ENCODE peak calls at places on chromosomes 6 and 20, in seven cellular contexts. One of them, this sample, is unnamed.

GRCh38 chr6:30265166-30265565 is 52.0 kb upstream of the TRIM26 start:
- DNase-seq in transverse colon: no peak
- DNase-seq in psoas muscle: no peak
- DNase-seq in PC-9: no peak
- DNase-seq in tibial artery: no peak
- DNase-seq in aorta: no peak
- DNase-seq in mesendoderm: no peak
- DNase-seq in this sample: no peak

GRCh38 chr6:32984639-32985389 is 16.4 kb downstream of the BRD2 start:
- DNase-seq in transverse colon: peak; percentile 95
- DNase-seq in psoas muscle: peak; percentile 93
- DNase-seq in PC-9: peak; percentile 85
- DNase-seq in tibial artery: peak; percentile 91
- DNase-seq in aorta: peak; percentile 93
- DNase-seq in mesendoderm: peak; percentile 91
- DNase-seq in this sample: peak; percentile 87

GRCh38 chr20:48090314-48090713 is 305.0 kb upstream of the SULF2 start:
- DNase-seq in transverse colon: no peak
- DNase-seq in psoas muscle: no peak
- DNase-seq in PC-9: no peak
- DNase-seq in tibial artery: no peak
- DNase-seq in aorta: no peak
- DNase-seq in mesendoderm: no peak
- DNase-seq in this sample: no peak

GRCh38 chr6:144957236-144957937 is 672.3 kb downstream of the UTRN start:
- DNase-seq in transverse colon: no peak
- DNase-seq in psoas muscle: no peak
- DNase-seq in PC-9: no peak
- DNase-seq in tibial artery: no peak
- DNase-seq in aorta: no peak
- DNase-seq in mesendoderm: no peak
- DNase-seq in this sample: no peak

GRCh38 chr6:24980507-24981384 is 45.0 kb upstream of the RIPOR2 start:
- DNase-seq in transverse colon: no peak
- DNase-seq in psoas muscle: no peak
- DNase-seq in PC-9: peak; percentile 44
- DNase-seq in tibial artery: no peak
- DNase-seq in aorta: no peak
- DNase-seq in mesendoderm: peak; percentile 93
- DNase-seq in this sample: no peak

GRCh38 chr6:30544666-30545272 is 11.5 kb downstream of the GNL1 start:
- DNase-seq in transverse colon: no peak
- DNase-seq in psoas muscle: no peak
- DNase-seq in PC-9: no peak
- DNase-seq in tibial artery: no peak
- DNase-seq in aorta: no peak
- DNase-seq in mesendoderm: peak; percentile 70
- DNase-seq in this sample: no peak

GRCh38 chr20:23049201-23049932 is at the start of gene THBD:
- DNase-seq in transverse colon: peak; percentile 56
- DNase-seq in psoas muscle: peak; percentile 93
- DNase-seq in PC-9: peak; percentile 67
- DNase-seq in tibial artery: peak; percentile 94
- DNase-seq in aorta: peak; percentile 93
- DNase-seq in mesendoderm: peak; percentile 57
- DNase-seq in this sample: peak; percentile 86

GRCh38 chr6:41732601-41733348 is 2.6 kb downstream of the TFEB start:
- DNase-seq in transverse colon: peak; percentile 70
- DNase-seq in psoas muscle: peak; percentile 77
- DNase-seq in PC-9: no peak
- DNase-seq in tibial artery: no peak
- DNase-seq in aorta: peak; percentile 49
- DNase-seq in mesendoderm: peak; percentile 30
- DNase-seq in this sample: no peak

GRCh38 chr20:19074828-19075516 is 137.5 kb upstream of the SLC24A3 start:
- DNase-seq in transverse colon: no peak
- DNase-seq in psoas muscle: no peak
- DNase-seq in PC-9: no peak
- DNase-seq in tibial artery: no peak
- DNase-seq in aorta: no peak
- DNase-seq in mesendoderm: peak; percentile 22
- DNase-seq in this sample: peak; percentile 19

GRCh38 chr6:53440331-53440730 is 91.6 kb upstream of the ELOVL5 start:
- DNase-seq in transverse colon: no peak
- DNase-seq in psoas muscle: no peak
- DNase-seq in PC-9: no peak
- DNase-seq in tibial artery: no peak
- DNase-seq in aorta: no peak
- DNase-seq in mesendoderm: peak; percentile 7
- DNase-seq in this sample: no peak

GRCh38 chr6:29702519-29703103 is 20.6 kb upstream of the HLA-F start:
- DNase-seq in transverse colon: peak; percentile 38
- DNase-seq in psoas muscle: peak; percentile 81
- DNase-seq in PC-9: peak; percentile 45
- DNase-seq in tibial artery: no peak
- DNase-seq in aorta: no peak
- DNase-seq in mesendoderm: peak; percentile 79
- DNase-seq in this sample: peak; percentile 33

GRCh38 chr6:97440590-97441176 is 157.7 kb upstream of the MMS22L start:
- DNase-seq in transverse colon: no peak
- DNase-seq in psoas muscle: no peak
- DNase-seq in PC-9: no peak
- DNase-seq in tibial artery: no peak
- DNase-seq in aorta: no peak
- DNase-seq in mesendoderm: peak; percentile 72
- DNase-seq in this sample: no peak

GRCh38 chr6:36766649-36766945 is 69.0 kb downstream of the RAB44 start:
- DNase-seq in transverse colon: no peak
- DNase-seq in psoas muscle: peak; percentile 25
- DNase-seq in PC-9: no peak
- DNase-seq in tibial artery: no peak
- DNase-seq in aorta: no peak
- DNase-seq in mesendoderm: no peak
- DNase-seq in this sample: no peak

GRCh38 chr6:116220172-116220571 is 33.7 kb downstream of the TSPYL4 start:
- DNase-seq in transverse colon: no peak
- DNase-seq in psoas muscle: no peak
- DNase-seq in PC-9: no peak
- DNase-seq in tibial artery: no peak
- DNase-seq in aorta: no peak
- DNase-seq in mesendoderm: no peak
- DNase-seq in this sample: peak; percentile 24

GRCh38 chr6:79762370-79762769 is 131.2 kb downstream of the SH3BGRL2 start:
- DNase-seq in transverse colon: no peak
- DNase-seq in psoas muscle: no peak
- DNase-seq in PC-9: no peak
- DNase-seq in tibial artery: no peak
- DNase-seq in aorta: no peak
- DNase-seq in mesendoderm: peak; percentile 44
- DNase-seq in this sample: no peak

GRCh38 chr6:149806127-149806526 is 56.6 kb downstream of the PCMT1 start:
- DNase-seq in transverse colon: no peak
- DNase-seq in psoas muscle: no peak
- DNase-seq in PC-9: no peak
- DNase-seq in tibial artery: no peak
- DNase-seq in aorta: no peak
- DNase-seq in mesendoderm: no peak
- DNase-seq in this sample: no peak

GRCh38 chr6:148559848-148560433 is 186.9 kb upstream of the UST start:
- DNase-seq in transverse colon: peak; percentile 74
- DNase-seq in psoas muscle: peak; percentile 87
- DNase-seq in PC-9: peak; percentile 67
- DNase-seq in tibial artery: peak; percentile 84
- DNase-seq in aorta: peak; percentile 83
- DNase-seq in mesendoderm: peak; percentile 59
- DNase-seq in this sample: peak; percentile 71

GRCh38 chr6:90289902-90290301 is 6.7 kb downstream of the BACH2 start:
- DNase-seq in transverse colon: no peak
- DNase-seq in psoas muscle: no peak
- DNase-seq in PC-9: no peak
- DNase-seq in tibial artery: no peak
- DNase-seq in aorta: no peak
- DNase-seq in mesendoderm: no peak
- DNase-seq in this sample: no peak

GRCh38 chr20:11849976-11850670 is 67.6 kb upstream of the BTBD3 start:
- DNase-seq in transverse colon: no peak
- DNase-seq in psoas muscle: peak; percentile 46
- DNase-seq in PC-9: peak; percentile 16
- DNase-seq in tibial artery: no peak
- DNase-seq in aorta: no peak
- DNase-seq in mesendoderm: no peak
- DNase-seq in this sample: no peak

GRCh38 chr6:111291860-111292259 is 191.2 kb downstream of the REV3L start:
- DNase-seq in transverse colon: no peak
- DNase-seq in psoas muscle: no peak
- DNase-seq in PC-9: no peak
- DNase-seq in tibial artery: no peak
- DNase-seq in aorta: no peak
- DNase-seq in mesendoderm: no peak
- DNase-seq in this sample: no peak

GRCh38 chr6:52551483-52552277 is 25.2 kb downstream of the TRAM2 start:
- DNase-seq in transverse colon: peak; percentile 58
- DNase-seq in psoas muscle: peak; percentile 79
- DNase-seq in PC-9: peak; percentile 68
- DNase-seq in tibial artery: peak; percentile 89
- DNase-seq in aorta: peak; percentile 83
- DNase-seq in mesendoderm: peak; percentile 88
- DNase-seq in this sample: peak; percentile 58

GRCh38 chr6:20424679-20425078 is 23.0 kb downstream of the E2F3 start:
- DNase-seq in transverse colon: no peak
- DNase-seq in psoas muscle: no peak
- DNase-seq in PC-9: no peak
- DNase-seq in tibial artery: no peak
- DNase-seq in aorta: no peak
- DNase-seq in mesendoderm: peak; percentile 76
- DNase-seq in this sample: no peak

GRCh38 chr6:43943099-43943766 is 173.2 kb downstream of the VEGFA start:
- DNase-seq in transverse colon: no peak
- DNase-seq in psoas muscle: no peak
- DNase-seq in PC-9: no peak
- DNase-seq in tibial artery: peak; percentile 32
- DNase-seq in aorta: no peak
- DNase-seq in mesendoderm: no peak
- DNase-seq in this sample: no peak

GRCh38 chr6:108020438-108021116 is 54.0 kb downstream of the OSTM1 start:
- DNase-seq in transverse colon: no peak
- DNase-seq in psoas muscle: no peak
- DNase-seq in PC-9: no peak
- DNase-seq in tibial artery: no peak
- DNase-seq in aorta: no peak
- DNase-seq in mesendoderm: no peak
- DNase-seq in this sample: no peak

GRCh38 chr20:34089655-34090324 is 22.3 kb downstream of the EIF2S2 start:
- DNase-seq in transverse colon: no peak
- DNase-seq in psoas muscle: no peak
- DNase-seq in PC-9: no peak
- DNase-seq in tibial artery: no peak
- DNase-seq in aorta: no peak
- DNase-seq in mesendoderm: no peak
- DNase-seq in this sample: peak; percentile 36
- H3K36me3 ChIP-seq in transverse colon: peaks cover 55% of the 10 kb centered on the region
- H3K36me3 ChIP-seq in psoas muscle: peaks cover 23% of the 10 kb centered on the region
- H3K36me3 ChIP-seq in PC-9: peaks cover 59% of the 10 kb centered on the region
- H3K36me3 ChIP-seq in tibial artery: peaks cover 72% of the 10 kb centered on the region
- H3K36me3 ChIP-seq in aorta: peaks cover 4% of the 10 kb centered on the region
- H3K36me3 ChIP-seq in mesendoderm: peaks cover 21% of the 10 kb centered on the region
- H3K36me3 ChIP-seq in this sample: peaks cover 81% of the 10 kb centered on the region

GRCh38 chr6:160388922-160389321 is 40.7 kb downstream of the SLC22A3 start:
- DNase-seq in transverse colon: no peak
- DNase-seq in psoas muscle: no peak
- DNase-seq in PC-9: no peak
- DNase-seq in tibial artery: no peak
- DNase-seq in aorta: no peak
- DNase-seq in mesendoderm: no peak
- DNase-seq in this sample: no peak

GRCh38 chr6:160394654-160395035 is 46.5 kb downstream of the SLC22A3 start:
- DNase-seq in transverse colon: no peak
- DNase-seq in psoas muscle: no peak
- DNase-seq in PC-9: no peak
- DNase-seq in tibial artery: no peak
- DNase-seq in aorta: no peak
- DNase-seq in mesendoderm: peak; percentile 61
- DNase-seq in this sample: no peak

GRCh38 chr6:160393966-160394653 is 45.9 kb downstream of the SLC22A3 start:
- DNase-seq in transverse colon: no peak
- DNase-seq in psoas muscle: no peak
- DNase-seq in PC-9: no peak
- DNase-seq in tibial artery: no peak
- DNase-seq in aorta: no peak
- DNase-seq in mesendoderm: peak; percentile 91
- DNase-seq in this sample: no peak

GRCh38 chr6:160395187-160395586 is 47.0 kb downstream of the SLC22A3 start:
- DNase-seq in transverse colon: no peak
- DNase-seq in psoas muscle: no peak
- DNase-seq in PC-9: no peak
- DNase-seq in tibial artery: no peak
- DNase-seq in aorta: no peak
- DNase-seq in mesendoderm: no peak
- DNase-seq in this sample: no peak

GRCh38 chr6:160391419-160392116 is 43.4 kb downstream of the SLC22A3 start:
- DNase-seq in transverse colon: peak; percentile 33
- DNase-seq in psoas muscle: no peak
- DNase-seq in PC-9: no peak
- DNase-seq in tibial artery: no peak
- DNase-seq in aorta: no peak
- DNase-seq in mesendoderm: no peak
- DNase-seq in this sample: no peak
- H3K4me3 ChIP-seq in transverse colon: no peak overlapping the region
- H3K4me3 ChIP-seq in psoas muscle: no peak overlapping the region
- H3K4me3 ChIP-seq in PC-9: peak overlapping the region; percentile 14
- H3K4me3 ChIP-seq in tibial artery: no peak overlapping the region
- H3K4me3 ChIP-seq in aorta: no peak overlapping the region
- H3K4me3 ChIP-seq in mesendoderm: no peak overlapping the region
- H3K4me3 ChIP-seq in this sample: no peak overlapping the region

GRCh38 chr20:5182615-5183254 is 55.9 kb downstream of the CDS2 start:
- DNase-seq in transverse colon: no peak
- DNase-seq in psoas muscle: no peak
- DNase-seq in PC-9: no peak
- DNase-seq in tibial artery: no peak
- DNase-seq in aorta: no peak
- DNase-seq in mesendoderm: no peak
- DNase-seq in this sample: no peak
- H3K36me3 ChIP-seq in transverse colon: peaks cover 46% of the 10 kb centered on the region
- H3K36me3 ChIP-seq in psoas muscle: peaks cover 4% of the 10 kb centered on the region
- H3K36me3 ChIP-seq in PC-9: peaks cover 10% of the 10 kb centered on the region
- H3K36me3 ChIP-seq in tibial artery: peaks cover 69% of the 10 kb centered on the region
- H3K36me3 ChIP-seq in aorta: no peaks in the 10 kb centered on the region
- H3K36me3 ChIP-seq in mesendoderm: no peaks in the 10 kb centered on the region
- H3K36me3 ChIP-seq in this sample: peaks cover 77% of the 10 kb centered on the region

DNA sequence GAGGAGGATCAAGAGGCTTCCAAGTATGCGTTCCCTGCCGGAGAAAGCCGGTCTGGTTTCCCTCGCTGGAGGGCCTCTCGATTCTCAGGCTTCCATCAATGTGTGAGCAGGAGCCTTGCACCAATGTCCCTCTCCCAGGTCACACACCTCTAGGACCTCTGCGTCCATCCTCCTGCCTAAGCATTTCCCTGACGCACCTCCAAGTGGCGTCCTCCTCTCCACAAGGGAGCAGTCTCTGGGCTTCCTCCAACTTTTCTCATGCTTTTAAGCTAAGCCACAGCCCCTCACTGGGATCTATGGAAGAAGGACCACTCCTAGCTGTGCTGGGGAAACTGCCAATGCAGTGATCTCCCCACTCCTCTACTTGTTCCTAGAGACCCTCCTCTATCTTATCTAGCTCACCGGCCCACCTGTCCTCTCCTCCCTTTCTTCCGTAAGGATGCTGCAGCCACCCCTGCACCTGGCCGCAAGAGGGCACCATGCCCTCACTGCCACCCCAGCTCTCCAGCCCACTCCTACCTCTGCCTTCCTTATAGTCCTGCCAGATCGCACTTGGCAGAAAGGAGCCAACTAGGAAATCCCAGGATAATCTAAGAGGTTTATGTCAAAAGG is 258.7 kb downstream of the LRFN2 start:
- DNase-seq in transverse colon: peak; percentile 51
- DNase-seq in psoas muscle: no peak
- DNase-seq in PC-9: peak; percentile 51
- DNase-seq in tibial artery: no peak
- DNase-seq in aorta: no peak
- DNase-seq in mesendoderm: peak; percentile 86
- DNase-seq in this sample: no peak
- H3K4me3 ChIP-seq in transverse colon: no peak overlapping the region
- H3K4me3 ChIP-seq in psoas muscle: no peak overlapping the region
- H3K4me3 ChIP-seq in PC-9: no peak overlapping the region
- H3K4me3 ChIP-seq in tibial artery: no peak overlapping the region
- H3K4me3 ChIP-seq in aorta: no peak overlapping the region
- H3K4me3 ChIP-seq in mesendoderm: no peak overlapping the region
- H3K4me3 ChIP-seq in this sample: no peak overlapping the region